ENCODE peak calls at places on chromosomes 2 and 18, in six cellular contexts. Z is prostate gland, H is ovary, D is A549, V is transverse colon, X is endothelial cell of umbilical vein. E is an unnamed sample.

GRCh38 chr18:79576686-79577351 is 102.8 kb upstream of the CTDP1 start:
- DNase-seq in Z (peak; percentile 39), V (peak; percentile 10), X (no peak), H (peak; percentile 81), D (no peak), E (no peak)

GRCh38 chr2:16900405-16901025 is 234.9 kb upstream of the CYRIA start:
- DNase-seq in H (no peak), X (no peak), Z (no peak), V (no peak), D (peak; percentile 63), E (no peak)

GRCh38 chr2:47534179-47534919 is 131.4 kb downstream of the MSH2 start:
- DNase-seq in H (peak; percentile 56), Z (no peak), V (peak; percentile 24), X (peak; percentile 49), D (peak; percentile 26), E (no peak)

GRCh38 chr2:238202326-238203103 is 980 bp downstream of the ILKAP start:
- DNase-seq in X (peak; percentile 39), V (no peak), H (no peak), Z (no peak), D (no peak), E (peak; percentile 19)

GRCh38 chr2:36567711-36568408 is 30.1 kb downstream of the FEZ2 start:
- DNase-seq in Z (no peak), H (no peak), D (peak; percentile 37), V (no peak), X (peak; percentile 59), E (no peak)

GRCh38 chr18:73511751-73512525 is 635.7 kb downstream of the FBXO15 start:
- DNase-seq in V (no peak), Z (no peak), H (no peak), D (no peak), X (no peak), E (no peak)

GRCh38 chr2:36322108-36322507 is 33.5 kb upstream of the CRIM1 start:
- DNase-seq in D (peak; percentile 73), X (peak; percentile 70), H (no peak), V (no peak), Z (no peak), E (no peak)

GRCh38 chr2:163800889-163801498 is 65.2 kb upstream of the FIGN start:
- DNase-seq in H (no peak), X (no peak), V (no peak), D (no peak), Z (no peak), E (no peak)

GRCh38 chr2:16604236-16604635 is 61.4 kb downstream of the CYRIA start:
- DNase-seq in D (no peak), X (no peak), V (no peak), H (no peak), Z (no peak), E (no peak)

DNA sequence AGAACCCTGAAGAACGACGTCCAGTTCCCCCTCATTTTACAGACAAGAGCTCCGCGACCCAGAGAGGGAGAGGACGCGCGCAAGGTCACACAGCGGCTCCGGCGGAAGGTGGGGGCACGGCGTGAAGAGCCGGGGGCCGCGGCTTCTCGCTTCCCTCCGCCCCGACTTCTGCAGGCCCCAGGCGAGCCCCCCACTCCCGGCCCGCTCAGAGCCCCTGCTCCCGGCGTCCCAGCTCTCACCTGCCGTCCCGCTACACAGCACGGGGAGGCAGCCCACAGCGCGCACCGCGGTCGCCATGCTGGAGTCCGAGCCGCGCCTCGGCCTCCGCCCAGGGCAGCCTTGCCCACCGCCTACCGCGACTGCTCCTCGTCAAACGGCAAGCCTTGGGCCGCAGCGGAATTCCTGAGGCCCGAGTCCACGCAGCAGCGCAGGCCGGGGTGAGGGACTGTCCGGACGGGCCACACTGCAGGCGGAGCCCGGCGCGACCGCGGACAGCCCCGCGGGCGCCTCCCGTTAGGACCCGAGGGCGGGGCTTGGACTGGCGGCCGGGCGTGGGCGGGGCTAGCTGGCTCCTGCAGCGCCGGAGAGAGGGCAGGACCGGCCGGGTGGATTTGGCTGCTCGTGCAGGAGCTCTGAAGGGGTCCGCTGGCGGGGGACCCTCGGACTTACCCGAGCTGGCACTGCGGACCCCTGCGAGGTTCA is at the start of gene MRPS5:
- DNase-seq in D (peak; percentile 76), H (peak; percentile 83), Z (peak; percentile 78), V (peak; percentile 88), X (peak; percentile 74), E (peak; percentile 92)
- TF ChIP-seq POLR2A in D (peak; percentile 74), H (peak; percentile 62), Z (peak; percentile 77), V (peak; percentile 62), X (peak; percentile 52), E (peak; percentile 82)

GRCh38 chr2:96336873-96337272 is 1.3 kb downstream of the NCAPH start:
- DNase-seq in V (no peak), H (no peak), Z (no peak), D (no peak), X (no peak), E (no peak)

GRCh38 chr2:96340493-96341414 is 5.2 kb downstream of the NCAPH start:
- DNase-seq in Z (no peak), X (no peak), H (no peak), V (no peak), D (no peak), E (no peak)

GRCh38 chr2:96341641-96342040 is 6.1 kb downstream of the NCAPH start:
- DNase-seq in D (no peak), H (no peak), X (no peak), Z (no peak), V (no peak), E (no peak)

GRCh38 chr2:96333708-96334107 is 1.9 kb upstream of the NCAPH start:
- DNase-seq in H (no peak), Z (no peak), V (no peak), D (no peak), X (no peak), E (no peak)

GRCh38 chr2:96336104-96336775 is 674 bp downstream of the NCAPH start:
- DNase-seq in H (no peak), Z (no peak), D (no peak), V (no peak), X (no peak), E (no peak)
- TF ChIP-seq POLR2A in H (no peak), Z (no peak), D (peak; percentile 56), V (no peak), X (peak; percentile 63), E (no peak)

GRCh38 chr2:102737435-102737834 is 24.4 kb upstream of the TMEM182 start:
- DNase-seq in V (no peak), X (no peak), Z (no peak), D (no peak), H (no peak), E (no peak)

GRCh38 chr2:102736174-102736606 is 25.6 kb upstream of the TMEM182 start:
- DNase-seq in Z (no peak), H (peak; percentile 15), V (peak; percentile 58), X (no peak), D (peak; percentile 22), E (peak; percentile 25)

GRCh38 chr2:102735431-102736130 is 26.2 kb upstream of the TMEM182 start:
- DNase-seq in H (no peak), V (peak; percentile 49), D (no peak), Z (no peak), X (peak; percentile 5), E (no peak)

DNA sequence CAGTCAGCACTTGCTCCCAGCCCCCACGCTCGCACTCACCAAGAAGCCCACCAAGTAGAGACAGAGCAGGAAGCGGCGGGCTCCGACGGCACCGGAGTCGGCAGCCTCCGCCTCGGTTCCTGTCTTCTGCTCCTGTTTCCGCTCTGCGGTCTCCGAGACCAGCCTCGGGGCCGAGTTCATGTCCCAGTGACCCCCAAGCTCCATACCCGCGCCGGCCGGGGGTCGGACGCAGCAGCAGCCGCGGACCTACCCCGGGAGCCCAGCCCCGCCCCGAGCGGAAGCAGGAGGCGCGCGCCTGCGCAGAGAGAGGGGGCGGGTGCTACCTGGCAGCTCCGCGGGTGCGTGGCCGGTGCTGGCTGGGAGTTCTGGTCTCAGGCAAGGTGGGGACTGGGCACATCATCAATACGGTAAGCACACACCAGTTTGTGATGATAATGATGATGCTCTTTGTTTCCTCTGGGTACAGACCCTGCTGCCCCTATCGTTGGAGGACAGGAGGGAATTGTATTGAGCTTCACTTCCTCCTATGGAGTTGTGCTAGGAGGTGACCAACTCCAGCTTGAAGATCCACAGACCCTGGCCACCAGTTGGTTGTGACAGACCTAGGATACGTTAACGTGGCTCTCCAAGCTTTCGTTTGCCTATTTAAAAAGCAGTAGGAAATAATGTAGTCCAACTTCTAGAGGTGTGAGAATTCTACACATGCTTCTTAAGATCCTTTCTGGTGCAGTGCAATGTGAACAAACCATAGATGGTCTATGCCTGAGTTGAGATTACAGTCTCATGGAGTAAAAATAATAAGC is 25.0 kb upstream of the TMEM182 start:
- DNase-seq in V (peak; percentile 90), D (peak; percentile 68), X (peak; percentile 76), Z (peak; percentile 78), H (peak; percentile 79), E (peak; percentile 85)
- TF ChIP-seq POLR2A in V (peak; percentile 90), D (peak; percentile 97), X (peak; percentile 84), Z (peak; percentile 66), H (peak; percentile 28), E (peak; percentile 38)

DNA sequence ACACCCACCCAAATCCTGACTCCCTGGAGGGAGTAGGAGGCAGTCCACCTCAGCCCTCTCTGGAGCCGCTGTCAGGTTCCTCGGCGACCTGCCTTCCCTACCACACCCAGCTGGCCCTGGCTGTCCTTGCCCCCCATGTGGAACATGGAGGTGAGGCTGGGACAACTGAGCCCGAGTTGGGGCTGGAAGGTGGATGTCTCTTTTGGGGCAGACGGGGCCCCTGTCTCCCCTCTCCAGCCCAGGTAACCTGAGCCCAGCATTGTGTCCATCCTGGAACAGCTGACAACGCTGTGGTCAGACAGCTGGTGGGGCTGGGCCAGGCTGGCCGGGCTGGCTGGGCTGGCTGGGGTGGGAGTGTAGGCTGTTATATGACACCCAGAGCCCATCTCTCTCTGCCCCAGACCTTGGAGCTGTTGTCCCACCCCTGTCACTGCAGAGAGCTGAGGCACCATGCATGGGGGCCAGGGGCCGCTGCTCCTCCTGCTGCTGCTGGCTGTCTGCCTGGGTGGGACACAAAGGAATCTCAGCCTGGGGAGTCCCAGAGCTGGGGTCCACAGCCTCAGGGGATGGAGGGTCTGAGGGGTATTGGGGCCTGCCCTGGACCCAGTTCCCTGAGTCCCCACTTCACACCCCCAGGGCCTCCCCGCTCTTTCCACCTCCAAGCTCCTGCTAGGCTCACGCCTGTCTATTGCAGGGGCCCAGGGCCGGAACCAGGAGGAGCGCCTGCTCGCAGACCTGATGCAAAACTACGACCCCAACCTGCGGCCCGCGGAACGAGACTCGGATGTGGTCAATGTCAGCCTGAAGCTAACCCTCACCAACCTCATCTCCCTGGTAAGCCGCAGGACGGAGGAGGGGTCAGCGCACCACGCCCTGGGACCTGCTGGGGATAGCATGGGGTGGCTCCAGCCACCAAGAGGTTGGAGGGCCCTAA is at the start of gene CHRNG:
- DNase-seq in X (no peak), V (no peak), Z (no peak), D (no peak), H (no peak), E (no peak)
- TF ChIP-seq POLR2A in X (no peak), V (no peak), Z (no peak), D (no peak), H (no peak), E (no peak)

GRCh38 chr2:119480718-119481142 is 43.6 kb downstream of the SCTR start:
- DNase-seq in H (no peak), D (no peak), V (no peak), Z (no peak), X (no peak), E (no peak)
- TF ChIP-seq POLR2A in H (no peak), D (no peak), V (no peak), Z (no peak), X (no peak), E (no peak)

GRCh38 chr18:49725809-49726514 is 87.4 kb downstream of the ACAA2 start:
- DNase-seq in Z (no peak), X (peak; percentile 87), V (peak; percentile 30), D (peak; percentile 72), H (peak; percentile 17), E (no peak)
- TF ChIP-seq POLR2A in Z (no peak), X (peak; percentile 29), V (no peak), D (no peak), H (no peak), E (no peak)

E was measured in GM12891.